ENCODE peak calls at places on chromosomes 12 and 14, in four cellular contexts. A, G, E and I are unnamed samples.

GRCh38 chr12:124829708-124830304 is 33.9 kb downstream of the SCARB1 start:
- DNase-seq in A (no peak), G (no peak), E (no peak), I (no peak)

GRCh38 chr14:58712357-58712756 is 74.6 kb downstream of the DACT1 start:
- DNase-seq in A (no peak), G (peak), E (no peak), I (no peak)

GRCh38 chr12:49945394-49946080 is 5.0 kb upstream of the AQP2 start:
- DNase-seq in A (peak), G (peak), E (peak), I (peak)

GRCh38 chr14:88554458-88555286 is at the start of gene PTPN21:
- DNase-seq in A (peak), G (peak), E (peak), I (peak)

GRCh38 chr14:97346675-97347074 is 549.5 kb downstream of the VRK1 start:
- DNase-seq in A (no peak), G (no peak), E (no peak), I (no peak)

GRCh38 chr12:81797100-81797499 is 38.0 kb upstream of the PPFIA2 start:
- DNase-seq in A (no peak), G (no peak), E (no peak), I (no peak)

GRCh38 chr14:34052658-34053014 is 101.8 kb upstream of the EGLN3 start:
- DNase-seq in A (no peak), G (no peak), E (no peak), I (peak)

GRCh38 chr14:83733670-83734069 is 1796.3 kb upstream of the FLRT2 start:
- DNase-seq in A (no peak), G (no peak), E (no peak), I (no peak)

GRCh38 chr14:41607966-41608663 is 1.4 kb downstream of the LRFN5 start:
- DNase-seq in A (peak), G (no peak), E (peak), I (no peak)

GRCh38 chr14:99670361-99671229 is 13.5 kb upstream of the CYP46A1 start:
- DNase-seq in A (no peak), G (peak), E (no peak), I (no peak)

GRCh38 chr12:45354399-45354798 is 138.5 kb downstream of the ANO6 start:
- DNase-seq in A (no peak), G (no peak), E (no peak), I (no peak)
- TF ChIP-seq CTCF in A (no peak), G (no peak), E (no peak), I (no peak)

GRCh38 chr12:116430911-116431565 is 128.1 kb upstream of the MAP1LC3B2 start:
- DNase-seq in A (no peak), G (no peak), E (no peak), I (no peak)

GRCh38 chr12:116425256-116426193 is 133.7 kb upstream of the MAP1LC3B2 start:
- DNase-seq in A (no peak), G (no peak), E (no peak), I (no peak)

GRCh38 chr12:116423053-116423452 is 136.1 kb upstream of the MAP1LC3B2 start:
- DNase-seq in A (no peak), G (peak), E (no peak), I (peak)

GRCh38 chr12:116427200-116427932 is 131.8 kb upstream of the MAP1LC3B2 start:
- DNase-seq in A (no peak), G (no peak), E (no peak), I (peak)

DNA sequence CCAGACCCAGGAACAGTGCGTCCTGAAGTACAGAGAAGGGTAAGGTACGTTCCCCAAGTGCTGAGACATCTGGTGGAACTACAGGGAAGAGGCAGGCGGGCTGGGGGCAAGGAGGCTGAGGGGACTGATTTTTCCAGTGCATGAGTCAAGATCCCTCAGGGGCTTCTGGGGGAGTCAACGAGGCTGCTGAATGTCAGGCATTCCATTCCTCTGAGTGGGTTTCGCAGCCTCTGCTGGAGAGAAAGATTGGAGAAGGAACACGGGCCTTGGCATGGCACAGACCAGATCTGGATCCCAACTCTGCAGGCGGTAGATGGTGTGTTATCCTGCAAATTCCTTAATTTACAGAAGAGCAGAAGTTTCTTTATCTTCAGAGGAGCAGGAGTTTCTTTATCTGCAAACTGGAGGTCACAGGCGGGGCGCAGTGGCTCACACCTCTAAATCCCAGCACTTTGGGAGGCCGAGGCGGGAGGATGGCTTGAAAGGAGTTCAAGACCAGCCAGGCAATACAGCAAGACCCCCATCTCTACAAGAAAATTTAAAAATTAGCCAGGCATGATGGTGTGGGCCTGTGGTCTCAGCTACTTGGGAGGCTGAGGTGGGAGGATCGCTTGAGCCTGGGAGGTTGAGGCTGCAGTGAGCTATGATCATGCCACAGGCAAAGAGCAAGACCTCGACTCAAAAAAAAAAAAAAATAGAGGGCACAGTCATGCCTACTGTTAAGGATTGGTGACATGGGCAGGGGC is 132.6 kb upstream of the MAP1LC3B2 start:
- DNase-seq in A (peak), G (peak), E (peak), I (peak)
- TF ChIP-seq CTCF in A (peak), G (peak), E (no peak), I (peak)

DNA sequence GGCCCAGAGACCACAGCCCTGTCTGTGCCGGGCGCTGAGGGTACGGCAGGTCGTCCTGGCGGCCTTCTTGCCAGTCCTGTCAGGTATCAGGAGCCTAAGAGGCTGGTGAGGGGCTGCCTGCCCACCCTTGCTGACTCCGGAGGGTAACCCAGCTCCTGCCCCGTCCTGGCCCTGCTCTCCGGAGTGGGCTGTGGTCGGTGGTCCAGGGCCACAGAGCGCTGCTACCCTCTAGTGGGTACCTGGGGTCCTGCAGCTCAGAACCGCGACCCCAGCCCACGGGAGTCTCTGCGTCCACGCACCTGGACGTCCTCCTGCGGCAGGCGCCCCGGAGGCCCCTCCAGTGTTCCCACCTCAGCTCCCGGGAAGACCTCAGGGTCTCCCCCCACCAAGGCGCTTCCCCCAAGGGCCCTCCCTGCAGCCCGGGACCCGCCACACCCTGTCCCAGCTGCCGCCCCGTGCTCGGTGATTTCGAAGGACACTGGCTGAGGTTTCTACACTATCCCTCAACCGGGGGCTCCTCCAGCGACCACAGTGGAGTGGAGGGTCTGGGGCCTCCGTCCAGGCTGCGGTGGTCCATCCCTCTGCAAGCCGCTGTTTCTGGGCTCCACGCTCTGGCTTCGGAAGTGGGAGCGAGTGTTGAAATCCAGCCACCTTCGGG is 75.9 kb upstream of the FBRSL1 start:
- DNase-seq in A (no peak), G (no peak), E (peak), I (no peak)
- TF ChIP-seq CTCF in A (peak), G (peak), E (peak), I (peak)

DNA sequence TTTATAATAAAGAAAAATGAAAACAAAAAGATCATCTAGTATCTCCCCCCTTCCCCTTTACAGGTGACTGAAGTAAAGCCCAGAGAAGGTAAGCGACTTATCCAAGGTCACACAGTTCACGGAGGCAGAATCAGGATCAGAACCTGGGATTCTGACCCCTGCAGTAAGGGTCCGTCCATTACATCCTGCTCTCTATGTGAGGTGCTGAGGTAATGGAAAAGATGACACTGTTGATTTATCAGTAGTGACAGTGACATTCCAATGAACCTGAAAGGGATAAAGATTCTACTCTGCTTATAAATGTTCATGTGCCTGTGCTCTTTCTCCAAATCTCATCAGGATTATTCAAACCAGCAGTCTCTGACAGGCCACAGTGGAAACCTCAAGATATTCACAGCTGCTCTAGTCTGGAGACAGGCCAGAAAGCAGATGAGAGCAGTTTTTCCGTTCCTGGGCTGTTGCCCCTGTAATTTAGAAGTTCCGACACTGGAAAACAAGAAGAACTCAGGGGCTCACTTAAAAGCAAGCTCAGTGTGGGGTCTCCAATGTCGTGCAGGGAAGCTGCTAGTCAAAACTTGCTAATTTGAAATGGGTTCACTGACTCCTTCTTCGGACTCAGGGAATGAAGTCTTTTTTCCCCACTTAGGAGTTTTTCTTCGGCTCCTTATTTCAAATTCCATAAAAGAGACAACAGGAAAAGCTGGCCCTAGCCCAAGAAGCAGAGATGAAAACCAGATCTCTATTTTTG is 131.7 kb upstream of the EEA1 start:
- DNase-seq in A (no peak), G (peak), E (no peak), I (no peak)
- TF ChIP-seq CTCF in A (peak), G (peak), E (no peak), I (no peak)

GRCh38 chr12:41264281-41264680 is 76.2 kb downstream of the PDZRN4 start:
- DNase-seq in A (no peak), G (no peak), E (no peak), I (no peak)
- TF ChIP-seq CTCF in A (peak), G (peak), E (no peak), I (peak)

GRCh38 chr14:20904393-20905029 is 13.3 kb downstream of the RNASE3 start:
- DNase-seq in A (no peak), G (no peak), E (peak), I (no peak)
- TF ChIP-seq CTCF in A (no peak), G (no peak), E (no peak), I (no peak)

GRCh38 chr12:24630446-24630845 is 318.5 kb downstream of the BCAT1 start:
- DNase-seq in A (no peak), G (no peak), E (no peak), I (no peak)
- TF ChIP-seq CTCF in A (no peak), G (no peak), E (no peak), I (no peak)